ENCODE peak calls at places on chromosomes 13 and 19, in four cellular contexts. T is IMR-90, V is neuronal stem cell, M is H9. R is an unnamed sample.

GRCh38 chr13:33405371-33405770 is 119.8 kb upstream of the STARD13 start:
- DNase-seq in T (no peak), V (no peak), M (no peak), R (no peak)

GRCh38 chr13:30307194-30307965 is at the start of gene KATNAL1:
- DNase-seq in T (peak), V (peak), M (peak), R (peak)

GRCh38 chr13:30679483-30680330 is 55.6 kb upstream of the ALOX5AP start:
- DNase-seq in T (peak), V (no peak), M (peak), R (peak)

GRCh38 chr13:93060144-93060543 is 166.5 kb upstream of the GPC6 start:
- DNase-seq in T (no peak), V (no peak), M (no peak), R (no peak)

GRCh38 chr19:29678484-29679106 is 13.3 kb downstream of the PLEKHF1 start:
- DNase-seq in T (no peak), V (no peak), M (no peak), R (no peak)

GRCh38 chr13:97179501-97179900 is 42.6 kb upstream of the MBNL2 start:
- DNase-seq in T (no peak), V (no peak), M (no peak), R (peak)

GRCh38 chr13:113412440-113412839 is 40.8 kb downstream of the ADPRHL1 start:
- DNase-seq in T (no peak), V (no peak), M (no peak), R (no peak)

GRCh38 chr19:19405919-19406877 is 723 bp downstream of the GATAD2A start:
- DNase-seq in T (peak), V (peak), M (peak), R (peak)

GRCh38 chr13:114143806-114144605 is 11.6 kb upstream of the RASA3 start:
- DNase-seq in T (no peak), V (no peak), M (peak), R (peak)

GRCh38 chr19:7488736-7489353 is at the start of gene PEX11G:
- DNase-seq in T (peak), V (peak), M (peak), R (peak)

GRCh38 chr19:18415177-18415867 is 3.9 kb upstream of the SSBP4 start:
- DNase-seq in T (peak), V (no peak), M (peak), R (no peak)

GRCh38 chr19:30649934-30650614 is 277.9 kb downstream of the ZNF536 start:
- DNase-seq in T (peak), V (peak), M (no peak), R (peak)

GRCh38 chr13:70842062-70842644 is 733.9 kb upstream of the KLHL1 start:
- DNase-seq in T (no peak), V (no peak), M (peak), R (peak)

GRCh38 chr19:42057856-42058255 is 12.2 kb downstream of the GRIK5 start:
- DNase-seq in T (no peak), V (no peak), M (no peak), R (no peak)

GRCh38 chr19:6465006-6465405 is 935 bp downstream of the CRB3 start:
- DNase-seq in T (no peak), V (no peak), M (no peak), R (no peak)

GRCh38 chr19:41307954-41308449 is 2.0 kb upstream of the CCDC97 start:
- DNase-seq in T (no peak), V (no peak), M (no peak), R (no peak)

GRCh38 chr13:114148521-114148855 is 16.1 kb upstream of the RASA3 start:
- DNase-seq in T (no peak), V (no peak), M (no peak), R (no peak)

GRCh38 chr19:39506944-39507714 is 7.8 kb upstream of the SELENOV start:
- DNase-seq in T (peak), V (peak), M (peak), R (peak)

GRCh38 chr13:27510082-27510481 is 59.7 kb upstream of the MTIF3 start:
- DNase-seq in T (no peak), V (no peak), M (no peak), R (no peak)

GRCh38 chr13:67258482-67258881 is 28.3 kb upstream of the PCDH9 start:
- DNase-seq in T (no peak), V (no peak), M (peak), R (peak)

GRCh38 chr13:22801402-22802003 is 379.3 kb upstream of the SGCG start:
- DNase-seq in T (peak), V (no peak), M (no peak), R (peak)

GRCh38 chr19:41427647-41428480 is 690 bp upstream of the B3GNT8 start:
- DNase-seq in T (no peak), V (no peak), M (peak), R (peak)

GRCh38 chr19:40524655-40525054 is 52.0 kb upstream of the SHKBP1 start:
- DNase-seq in T (no peak), V (no peak), M (no peak), R (no peak)

GRCh38 chr13:50613356-50613831 is 230.1 kb downstream of the DLEU7 start:
- DNase-seq in T (no peak), V (no peak), M (no peak), R (no peak)

GRCh38 chr13:35191883-35192282 is 249.8 kb downstream of the NBEA start:
- DNase-seq in T (no peak), V (no peak), M (no peak), R (no peak)

GRCh38 chr13:32117696-32118095 is 86.1 kb downstream of the FRY start:
- DNase-seq in T (peak), V (no peak), M (no peak), R (no peak)

GRCh38 chr13:99575376-99575775 is 74.1 kb downstream of the TM9SF2 start:
- DNase-seq in T (no peak), V (no peak), M (peak), R (no peak)

GRCh38 chr13:99566125-99567083 is 65.1 kb downstream of the TM9SF2 start:
- DNase-seq in T (no peak), V (no peak), M (no peak), R (no peak)

GRCh38 chr13:99572921-99573320 is 71.6 kb downstream of the TM9SF2 start:
- DNase-seq in T (no peak), V (no peak), M (no peak), R (no peak)

DNA sequence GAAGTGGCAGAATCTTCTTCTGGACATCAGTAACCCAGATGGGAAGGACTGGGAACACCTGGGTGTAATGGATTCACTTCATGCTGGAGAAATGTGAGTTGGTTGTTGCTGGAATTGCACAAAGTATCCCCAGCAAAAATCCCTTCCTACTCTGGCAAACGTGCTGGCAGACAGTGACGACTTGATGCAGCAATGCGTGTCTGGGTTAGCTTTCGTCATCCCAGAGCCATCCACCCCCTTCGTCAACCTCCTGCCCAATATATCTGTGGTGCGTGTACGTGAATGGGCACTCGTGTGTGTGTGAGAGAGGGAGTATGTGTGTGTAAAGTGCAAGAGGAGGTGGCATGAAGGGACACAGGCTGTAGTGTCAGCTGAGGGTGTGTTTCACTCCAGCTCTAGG is 70.9 kb downstream of the TM9SF2 start:
- DNase-seq in T (peak), V (no peak), M (no peak), R (no peak)
- H3K23ac ChIP-seq in T (no peak), V (peak), M (no peak), R (no peak)

GRCh38 chr19:16143399-16144215 is at the start of gene HSH2D:
- DNase-seq in T (no peak), V (no peak), M (peak), R (peak)
- H2BK15ac ChIP-seq in T (no peak), V (no peak), M (peak), R (no peak)

GRCh38 chr19:50638576-50638975 is 1.1 kb downstream of the SYT3 start:
- DNase-seq in T (no peak), V (no peak), M (no peak), R (no peak)

GRCh38 chr19:50639121-50640112 is at the start of gene SYT3:
- DNase-seq in T (peak), V (peak), M (peak), R (peak)

GRCh38 chr19:50633973-50634372 is 5.7 kb downstream of the SYT3 start:
- DNase-seq in T (no peak), V (no peak), M (no peak), R (no peak)

GRCh38 chr19:50633359-50633758 is 6.3 kb downstream of the SYT3 start:
- DNase-seq in T (no peak), V (no peak), M (no peak), R (no peak)

GRCh38 chr19:50636317-50637085 is 3.2 kb downstream of the SYT3 start:
- DNase-seq in T (no peak), V (no peak), M (no peak), R (no peak)
- H3K23ac ChIP-seq in T (no peak), V (no peak), M (no peak), R (no peak)

GRCh38 chr13:19345916-19346422 is 164.3 kb upstream of the TUBA3C start:
- DNase-seq in T (no peak), V (no peak), M (no peak), R (no peak)
- H2BK15ac ChIP-seq in T (no peak), V (no peak), M (no peak), R (no peak)